ENCODE peak calls at places on chromosomes 2 and 18, in nine cellular contexts. Q, J, B, M, S, R, C, G and I are unnamed samples.

GRCh38 chr2:48248251-48248933 is 281.6 kb upstream of the STON1 start:
- DNase-seq in Q (peak), J (no peak), B (peak), M (no peak), S (peak), R (no peak), C (peak), G (no peak), I (no peak)

GRCh38 chr2:227079726-227080125 is 84.3 kb downstream of the COL4A4 start:
- DNase-seq in Q (no peak), J (no peak), B (no peak), M (no peak), S (peak), R (no peak), C (no peak), G (no peak), I (no peak)

GRCh38 chr2:239112127-239112774 is 264.4 kb downstream of the TWIST2 start:
- DNase-seq in Q (no peak), J (no peak), B (no peak), M (no peak), S (no peak), R (no peak), C (no peak), G (peak), I (no peak)

GRCh38 chr18:69557246-69557781 is 156.6 kb downstream of the DOK6 start:
- DNase-seq in Q (no peak), J (no peak), B (no peak), M (no peak), S (no peak), R (no peak), C (no peak), G (no peak), I (no peak)

GRCh38 chr2:28340312-28341202 is 52.1 kb upstream of the FOSL2 start:
- DNase-seq in Q (no peak), J (no peak), B (no peak), M (no peak), S (no peak), R (no peak), C (no peak), G (no peak), I (no peak)

GRCh38 chr18:43869451-43870008 is 592.2 kb upstream of the SYT4 start:
- DNase-seq in Q (peak), J (no peak), B (no peak), M (no peak), S (peak), R (no peak), C (no peak), G (no peak), I (no peak)

GRCh38 chr2:182763311-182763912 is 47.4 kb downstream of the DNAJC10 start:
- DNase-seq in Q (peak), J (no peak), B (peak), M (no peak), S (peak), R (peak), C (no peak), G (no peak), I (no peak)

GRCh38 chr18:37524139-37524538 is 41.5 kb downstream of the CELF4 start:
- DNase-seq in Q (no peak), J (no peak), B (no peak), M (no peak), S (no peak), R (no peak), C (no peak), G (no peak), I (no peak)

GRCh38 chr2:51813245-51813644 is 781.3 kb upstream of the NRXN1 start:
- DNase-seq in Q (peak), J (no peak), B (no peak), M (no peak), S (peak), R (no peak), C (no peak), G (no peak), I (no peak)

GRCh38 chr2:231709636-231709980 is 1.3 kb downstream of the PTMA start:
- DNase-seq in Q (no peak), J (peak), B (peak), M (peak), S (no peak), R (peak), C (peak), G (peak), I (peak)

GRCh38 chr2:112262876-112263275 is 8.0 kb upstream of the ZC3H8 start:
- DNase-seq in Q (no peak), J (no peak), B (no peak), M (no peak), S (no peak), R (no peak), C (no peak), G (no peak), I (no peak)
- H3K4me3 ChIP-seq in Q (no peak), J (no peak), B (no peak), M (no peak), S (no peak), R (no peak), C (no peak), G (no peak), I (no peak)

GRCh38 chr18:6039055-6039454 is 143.7 kb upstream of the TMEM200C start:
- DNase-seq in Q (peak), J (no peak), B (no peak), M (no peak), S (peak), R (no peak), C (no peak), G (no peak), I (no peak)

GRCh38 chr18:6044319-6044718 is 149.0 kb upstream of the TMEM200C start:
- DNase-seq in Q (no peak), J (no peak), B (no peak), M (no peak), S (no peak), R (no peak), C (no peak), G (no peak), I (no peak)

GRCh38 chr18:6044773-6045172 is 149.5 kb upstream of the TMEM200C start:
- DNase-seq in Q (no peak), J (no peak), B (no peak), M (no peak), S (peak), R (no peak), C (no peak), G (no peak), I (no peak)
- TF ChIP-seq CTCF in Q (no peak), J (no peak), B (peak), M (no peak), S (peak), R (no peak), C (no peak), G (no peak), I (no peak)

GRCh38 chr2:101986804-101987740 is 4.7 kb upstream of the IL1R2 start:
- DNase-seq in Q (no peak), J (no peak), B (no peak), M (peak), S (no peak), R (no peak), C (no peak), G (no peak), I (peak)
- H3K4me3 ChIP-seq in Q (no peak), J (no peak), B (no peak), M (no peak), S (no peak), R (no peak), C (no peak), G (no peak), I (no peak)

GRCh38 chr2:234998404-234999211 is 46.8 kb downstream of the SH3BP4 start:
- DNase-seq in Q (peak), J (peak), B (peak), M (no peak), S (no peak), R (no peak), C (no peak), G (no peak), I (no peak)

GRCh38 chr2:234997389-234997788 is 45.6 kb downstream of the SH3BP4 start:
- DNase-seq in Q (no peak), J (no peak), B (no peak), M (no peak), S (no peak), R (no peak), C (no peak), G (no peak), I (no peak)

GRCh38 chr2:234995332-234996007 is 43.7 kb downstream of the SH3BP4 start:
- DNase-seq in Q (no peak), J (peak), B (no peak), M (peak), S (no peak), R (no peak), C (no peak), G (no peak), I (peak)

GRCh38 chr2:234996041-234996440 is 44.2 kb downstream of the SH3BP4 start:
- DNase-seq in Q (no peak), J (no peak), B (no peak), M (no peak), S (no peak), R (no peak), C (no peak), G (no peak), I (no peak)

DNA sequence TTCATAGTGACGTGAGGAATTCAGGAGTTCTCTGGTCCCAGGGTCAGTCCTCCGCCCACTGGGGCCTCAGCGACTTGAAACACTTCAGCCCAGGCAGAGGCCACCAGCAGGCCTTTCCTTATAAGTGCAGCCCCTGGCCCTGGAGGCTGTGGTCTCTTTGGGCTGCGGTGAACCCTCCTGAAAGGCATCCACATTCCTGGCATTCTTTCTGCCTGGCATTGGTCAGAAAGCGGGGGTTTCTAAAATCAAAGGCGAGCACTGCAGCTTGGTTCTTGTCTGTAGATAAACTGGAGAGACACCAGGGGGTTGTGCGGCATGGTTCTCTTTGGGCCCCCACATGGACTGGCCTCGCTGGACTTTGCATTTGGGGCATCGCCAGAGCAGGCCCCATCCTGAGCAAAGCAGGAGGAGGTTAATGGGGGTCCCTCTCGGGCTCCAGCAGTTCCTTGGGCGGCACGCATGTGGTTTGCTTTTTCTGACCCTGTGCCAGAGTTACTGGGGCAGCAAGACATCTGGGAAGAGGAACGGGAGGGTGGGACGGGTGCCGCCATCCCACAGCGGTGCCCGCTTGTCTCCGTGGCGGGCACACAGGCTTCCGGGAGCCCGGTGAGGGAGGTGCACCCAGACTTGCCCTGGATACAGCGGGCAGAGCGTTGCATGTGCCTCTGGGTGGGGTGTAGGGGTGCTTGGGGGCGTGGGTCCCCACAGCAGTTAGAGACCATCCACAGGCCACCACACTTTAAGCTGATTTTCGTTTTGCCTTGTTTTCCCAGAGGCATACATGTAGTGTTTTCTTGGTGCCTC is 44.9 kb downstream of the SH3BP4 start:
- DNase-seq in Q (peak), J (no peak), B (peak), M (no peak), S (peak), R (no peak), C (no peak), G (no peak), I (no peak)
- TF ChIP-seq CTCF in Q (no peak), J (no peak), B (peak), M (no peak), S (peak), R (no peak), C (no peak), G (no peak), I (no peak)

GRCh38 chr2:165666605-165667004 is 127.4 kb downstream of the GALNT3 start:
- DNase-seq in Q (no peak), J (no peak), B (no peak), M (no peak), S (no peak), R (no peak), C (no peak), G (no peak), I (no peak)
- H3K4me3 ChIP-seq in Q (no peak), J (no peak), B (no peak), M (no peak), S (no peak), R (no peak), C (no peak), G (no peak), I (no peak)

DNA sequence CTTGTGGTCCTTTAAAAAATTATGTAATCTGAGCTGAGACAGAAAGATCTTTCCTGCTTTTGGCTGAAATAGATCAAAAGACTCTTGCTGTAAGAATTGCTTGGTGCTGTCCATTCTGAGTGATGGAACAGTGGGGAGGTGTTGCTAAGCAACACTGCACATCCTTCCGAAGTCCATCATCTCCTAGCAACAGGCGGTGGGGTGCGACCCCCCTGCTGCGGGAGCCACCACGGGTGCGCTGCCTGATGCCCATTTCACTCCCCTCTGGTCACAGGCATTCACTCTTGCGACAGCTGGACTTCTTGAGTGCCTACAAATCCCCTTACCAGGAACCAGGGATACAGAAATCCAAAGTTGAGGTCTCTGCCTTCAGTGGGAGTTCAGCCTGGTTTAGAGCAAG is 88.7 kb upstream of the UXS1 start:
- DNase-seq in Q (no peak), J (no peak), B (no peak), M (no peak), S (no peak), R (no peak), C (no peak), G (no peak), I (no peak)
- TF ChIP-seq CTCF in Q (no peak), J (no peak), B (no peak), M (no peak), S (no peak), R (no peak), C (no peak), G (no peak), I (no peak)

GRCh38 chr18:72868666-72869661 is 1.2 kb upstream of the NETO1 start:
- DNase-seq in Q (no peak), J (no peak), B (peak), M (no peak), S (no peak), R (no peak), C (no peak), G (no peak), I (no peak)
- H3K4me3 ChIP-seq in Q (no peak), J (no peak), B (peak), M (no peak), S (peak), R (peak), C (peak), G (no peak), I (no peak)